ENCODE peak calls at places on chromosomes 6 and 20, in five cellular contexts. G is upper lobe of right lung; U is left ventricle myocardium inferior; D is CD8-positive, alpha-beta T cell; V is pancreas. Z is an unnamed sample. For H3K27me3 and H3K4me1, the result is how much of the 10 kb centered on the place peaks cover.

GRCh38 chr20:44282148-44282547 is 28.9 kb downstream of the FITM2 start:
- DNase-seq in V (no peak), U (no peak), G (no peak), D (no peak), Z (no peak)

GRCh38 chr20:24100370-24101011 is 111.9 kb upstream of the GGTLC1 start:
- DNase-seq in D (peak), G (no peak), V (peak), U (peak), Z (no peak)

GRCh38 chr20:62758226-62758912 is 37.9 kb upstream of the MRGBP start:
- DNase-seq in G (no peak), U (no peak), D (no peak), V (no peak), Z (no peak)

GRCh38 chr6:116111552-116112528 is 11.2 kb downstream of the NT5DC1 start:
- DNase-seq in U (no peak), V (no peak), D (no peak), G (no peak), Z (no peak)

GRCh38 chr6:14547284-14548001 is 429.9 kb downstream of the CD83 start:
- DNase-seq in V (no peak), D (no peak), G (no peak), U (no peak), Z (no peak)

GRCh38 chr6:85192186-85192585 is 257.7 kb upstream of the NT5E start:
- DNase-seq in G (no peak), U (no peak), V (no peak), D (no peak), Z (no peak)

GRCh38 chr20:22862645-22863230 is 172.4 kb upstream of the SSTR4 start:
- DNase-seq in U (peak), D (no peak), G (no peak), V (no peak), Z (no peak)

GRCh38 chr6:136811261-136811660 is 11.1 kb upstream of the PEX7 start:
- DNase-seq in U (no peak), V (no peak), D (no peak), G (no peak), Z (no peak)

GRCh38 chr6:15491255-15491985 is 171.4 kb downstream of the DTNBP1 start:
- DNase-seq in G (no peak), V (peak), U (peak), D (peak), Z (peak)

GRCh38 chr6:156163311-156163710 is 613.9 kb upstream of the ARID1B start:
- DNase-seq in U (no peak), V (no peak), D (no peak), G (no peak), Z (no peak)

GRCh38 chr20:54263266-54263665 is 55.4 kb downstream of the PFDN4 start:
- DNase-seq in D (no peak), U (no peak), V (no peak), G (no peak), Z (no peak)

GRCh38 chr6:129890164-129890563 is 29.0 kb upstream of the TMEM244 start:
- DNase-seq in U (no peak), G (no peak), V (no peak), D (no peak), Z (no peak)

GRCh38 chr20:40880063-40880715 is 148.4 kb upstream of the TOP1 start:
- DNase-seq in V (no peak), D (no peak), G (no peak), U (no peak), Z (no peak)

GRCh38 chr6:13357551-13358075 is 29.3 kb upstream of the TBC1D7 start:
- DNase-seq in U (no peak), G (no peak), D (no peak), V (no peak), Z (no peak)

GRCh38 chr6:111326563-111326962 is 156.5 kb downstream of the REV3L start:
- DNase-seq in U (no peak), D (no peak), G (no peak), V (no peak), Z (no peak)

GRCh38 chr20:51562334-51563140 is 20.0 kb upstream of the NFATC2 start:
- DNase-seq in V (peak), D (peak), G (peak), U (peak), Z (peak)

DNA sequence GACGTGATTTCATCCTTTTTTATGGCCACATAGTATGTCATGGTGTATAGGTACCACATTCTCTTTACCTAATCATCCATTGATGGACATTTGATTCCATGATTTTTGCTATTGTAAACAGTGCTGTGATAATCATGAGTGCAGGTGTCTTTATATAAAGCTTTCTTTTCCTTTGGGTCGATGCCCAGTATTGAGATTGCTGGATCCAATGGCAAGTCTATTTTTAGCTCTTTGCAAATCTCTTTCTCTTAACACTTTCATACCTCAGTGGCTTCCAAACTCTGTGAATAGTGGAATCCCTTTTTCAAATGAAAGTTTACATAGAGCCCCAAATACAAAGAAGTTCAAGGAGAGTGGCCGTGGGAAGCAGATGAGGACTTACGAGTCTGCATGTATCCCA is 105.8 kb upstream of the SPTLC3 start:
- DNase-seq in G (no peak), D (no peak), U (no peak), V (no peak), Z (no peak)
- TF ChIP-seq CTCF in G (no peak), D (no peak), U (no peak), V (no peak), Z (no peak)

GRCh38 chr6:90778419-90779203 is 191.7 kb upstream of the MAP3K7 start:
- DNase-seq in G (no peak), V (no peak), U (no peak), D (no peak), Z (no peak)

GRCh38 chr6:90780778-90781177 is 193.9 kb upstream of the MAP3K7 start:
- DNase-seq in G (no peak), V (no peak), U (no peak), D (no peak), Z (no peak)

DNA sequence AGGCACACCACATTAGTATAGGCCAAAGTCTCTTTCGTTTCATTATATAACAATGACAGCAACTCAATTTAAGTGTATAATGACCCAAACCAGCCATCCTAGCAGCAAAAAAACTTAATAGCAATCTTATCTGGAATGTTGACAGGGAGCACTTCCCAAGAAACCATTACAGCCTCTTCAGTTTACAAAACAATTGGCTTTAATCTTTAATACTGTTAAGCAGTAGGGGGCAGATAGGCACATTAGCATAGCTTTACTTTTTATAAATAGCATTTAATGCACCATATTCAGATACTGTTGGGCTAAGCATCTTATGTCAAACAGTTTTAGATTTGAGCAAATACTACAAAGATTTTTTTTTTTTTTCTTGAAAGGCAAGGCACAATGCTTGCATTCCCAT is 193.3 kb upstream of the MAP3K7 start:
- DNase-seq in D (no peak), U (no peak), G (no peak), V (no peak), Z (no peak)
- H3K27me3 ChIP-seq in D (under half), U (under half), G (under half), V (under half), Z (under half)

GRCh38 chr6:128720891-128721290 is 162.0 kb upstream of the LAMA2 start:
- DNase-seq in G (no peak), D (no peak), U (no peak), V (no peak), Z (no peak)

GRCh38 chr6:128724738-128725137 is 158.2 kb upstream of the LAMA2 start:
- DNase-seq in V (no peak), G (no peak), U (no peak), D (no peak), Z (no peak)

GRCh38 chr6:128727500-128727899 is 155.4 kb upstream of the LAMA2 start:
- DNase-seq in D (no peak), U (no peak), G (no peak), V (no peak), Z (no peak)

GRCh38 chr6:128725271-128726233 is 157.4 kb upstream of the LAMA2 start:
- DNase-seq in D (no peak), G (no peak), U (no peak), V (no peak), Z (no peak)

GRCh38 chr6:128723667-128724066 is 159.3 kb upstream of the LAMA2 start:
- DNase-seq in G (no peak), D (no peak), V (no peak), U (no peak), Z (no peak)
- H3K4me1 ChIP-seq in G (under half), D (under half), V (under half), U (under half), Z (under half)

GRCh38 chr6:125953502-125953875 is 3.1 kb upstream of the HINT3 start:
- DNase-seq in G (no peak), D (no peak), U (no peak), V (peak), Z (no peak)
- TF ChIP-seq CTCF in G (no peak), D (no peak), U (no peak), V (no peak), Z (peak)

GRCh38 chr6:160447350-160447749 is 99.2 kb downstream of the SLC22A3 start:
- DNase-seq in U (no peak), V (no peak), D (no peak), G (no peak), Z (no peak)
- H3K27me3 ChIP-seq in U (under half), V (under half), D (under half), G (under half), Z (under half)